ENCODE peak calls at places on chromosome 9, in seven cellular contexts. One of them, this sample, is unnamed.

GRCh38 chr9:109781541-109782197 is 1.7 kb downstream of the PALM2AKAP2 start:
- DNase-seq in RCC 7860: no peak
- DNase-seq in CD4-positive, alpha-beta T cell: no peak
- DNase-seq in GOT3: no peak
- DNase-seq in SHP77: no peak
- DNase-seq in anterior cingulate cortex: no peak
- DNase-seq in naive thymus-derived CD8-positive, alpha-beta T cell: no peak
- DNase-seq in this sample: no peak

GRCh38 chr9:19420877-19421276 is 12.1 kb downstream of the ACER2 start:
- DNase-seq in RCC 7860: no peak
- DNase-seq in CD4-positive, alpha-beta T cell: no peak
- DNase-seq in GOT3: no peak
- DNase-seq in SHP77: no peak
- DNase-seq in anterior cingulate cortex: no peak
- DNase-seq in naive thymus-derived CD8-positive, alpha-beta T cell: no peak
- DNase-seq in this sample: no peak

GRCh38 chr9:129282308-129283211 is 104.5 kb upstream of the IER5L start:
- DNase-seq in RCC 7860: no peak
- DNase-seq in CD4-positive, alpha-beta T cell: no peak
- DNase-seq in GOT3: no peak
- DNase-seq in SHP77: no peak
- DNase-seq in anterior cingulate cortex: no peak
- DNase-seq in naive thymus-derived CD8-positive, alpha-beta T cell: no peak
- DNase-seq in this sample: no peak

GRCh38 chr9:123360161-123361085 is 4.4 kb downstream of the CRB2 start:
- DNase-seq in RCC 7860: peak; percentile 28
- DNase-seq in CD4-positive, alpha-beta T cell: no peak
- DNase-seq in GOT3: no peak
- DNase-seq in SHP77: peak; percentile 62
- DNase-seq in anterior cingulate cortex: no peak
- DNase-seq in naive thymus-derived CD8-positive, alpha-beta T cell: peak; percentile 44
- DNase-seq in this sample: no peak

GRCh38 chr9:34988218-34989055 is 1.1 kb upstream of the DNAJB5 start:
- DNase-seq in RCC 7860: no peak
- DNase-seq in CD4-positive, alpha-beta T cell: no peak
- DNase-seq in GOT3: no peak
- DNase-seq in SHP77: peak; percentile 11
- DNase-seq in anterior cingulate cortex: peak; percentile 66
- DNase-seq in naive thymus-derived CD8-positive, alpha-beta T cell: no peak
- DNase-seq in this sample: peak; percentile 35

GRCh38 chr9:34403554-34404380 is 27.1 kb upstream of the MYORG start:
- DNase-seq in RCC 7860: peak; percentile 69
- DNase-seq in CD4-positive, alpha-beta T cell: peak; percentile 59
- DNase-seq in GOT3: no peak
- DNase-seq in SHP77: peak; percentile 1
- DNase-seq in anterior cingulate cortex: peak; percentile 57
- DNase-seq in naive thymus-derived CD8-positive, alpha-beta T cell: peak; percentile 36
- DNase-seq in this sample: peak; percentile 51

GRCh38 chr9:113922160-113922559 is 46.1 kb downstream of the ZNF618 start:
- DNase-seq in RCC 7860: no peak
- DNase-seq in CD4-positive, alpha-beta T cell: no peak
- DNase-seq in GOT3: no peak
- DNase-seq in SHP77: no peak
- DNase-seq in anterior cingulate cortex: no peak
- DNase-seq in naive thymus-derived CD8-positive, alpha-beta T cell: no peak
- DNase-seq in this sample: no peak

GRCh38 chr9:120284796-120285195 is 295.2 kb downstream of the CDK5RAP2 start:
- DNase-seq in RCC 7860: no peak
- DNase-seq in CD4-positive, alpha-beta T cell: no peak
- DNase-seq in GOT3: no peak
- DNase-seq in SHP77: peak; percentile 23
- DNase-seq in anterior cingulate cortex: no peak
- DNase-seq in naive thymus-derived CD8-positive, alpha-beta T cell: no peak
- DNase-seq in this sample: no peak

GRCh38 chr9:80648336-80648735 is 1041.0 kb downstream of the TLE1 start:
- DNase-seq in RCC 7860: peak; percentile 59
- DNase-seq in CD4-positive, alpha-beta T cell: no peak
- DNase-seq in GOT3: no peak
- DNase-seq in SHP77: no peak
- DNase-seq in anterior cingulate cortex: no peak
- DNase-seq in naive thymus-derived CD8-positive, alpha-beta T cell: no peak
- DNase-seq in this sample: no peak

GRCh38 chr9:38226491-38226951 is 157.5 kb upstream of the SHB start:
- DNase-seq in RCC 7860: no peak
- DNase-seq in CD4-positive, alpha-beta T cell: no peak
- DNase-seq in GOT3: no peak
- DNase-seq in SHP77: peak; percentile 49
- DNase-seq in anterior cingulate cortex: no peak
- DNase-seq in naive thymus-derived CD8-positive, alpha-beta T cell: no peak
- DNase-seq in this sample: no peak

GRCh38 chr9:126049896-126050604 is 276.6 kb upstream of the MVB12B start:
- DNase-seq in RCC 7860: no peak
- DNase-seq in CD4-positive, alpha-beta T cell: no peak
- DNase-seq in GOT3: no peak
- DNase-seq in SHP77: no peak
- DNase-seq in anterior cingulate cortex: no peak
- DNase-seq in naive thymus-derived CD8-positive, alpha-beta T cell: no peak
- DNase-seq in this sample: no peak

GRCh38 chr9:755454-756381 is 85.8 kb upstream of the DMRT1 start:
- DNase-seq in RCC 7860: peak; percentile 93
- DNase-seq in CD4-positive, alpha-beta T cell: no peak
- DNase-seq in GOT3: no peak
- DNase-seq in SHP77: no peak
- DNase-seq in anterior cingulate cortex: no peak
- DNase-seq in naive thymus-derived CD8-positive, alpha-beta T cell: no peak
- DNase-seq in this sample: no peak

This sample was measured in T-helper 9 cell.